ENCODE peak calls at places on chromosomes 6 and 20, in nine cellular contexts. One of them, this sample, is unnamed.

GRCh38 chr6:170405311-170405975 is 98.9 kb downstream of the FAM120B start:
- DNase-seq in uterus: no peak
- DNase-seq in lung microvascular endothelial cell: peak
- DNase-seq in NCI-H1436: no peak
- DNase-seq in mesothelial cell of epicardium: no peak
- DNase-seq in Karpas-422: no peak
- DNase-seq in cardiac septum: no peak
- DNase-seq in stimulated activated CD4-positive, alpha-beta T cell treated with anti-CD3 and anti-CD28 coated beads, Interleukin-1b, Interleukin-23, amount 100 ng/mL, for 1 hour: no peak
- DNase-seq in heart right ventricle: no peak
- DNase-seq in this sample: no peak

GRCh38 chr20:10640897-10641296 is 32.9 kb downstream of the JAG1 start:
- DNase-seq in uterus: no peak
- DNase-seq in lung microvascular endothelial cell: no peak
- DNase-seq in NCI-H1436: no peak
- DNase-seq in mesothelial cell of epicardium: no peak
- DNase-seq in Karpas-422: no peak
- DNase-seq in cardiac septum: no peak
- DNase-seq in stimulated activated CD4-positive, alpha-beta T cell treated with anti-CD3 and anti-CD28 coated beads, Interleukin-1b, Interleukin-23, amount 100 ng/mL, for 1 hour: no peak
- DNase-seq in heart right ventricle: no peak
- DNase-seq in this sample: no peak

GRCh38 chr20:46398963-46399362 is 7.5 kb downstream of the ELMO2 start:
- DNase-seq in uterus: no peak
- DNase-seq in lung microvascular endothelial cell: no peak
- DNase-seq in NCI-H1436: no peak
- DNase-seq in mesothelial cell of epicardium: no peak
- DNase-seq in Karpas-422: no peak
- DNase-seq in cardiac septum: no peak
- DNase-seq in stimulated activated CD4-positive, alpha-beta T cell treated with anti-CD3 and anti-CD28 coated beads, Interleukin-1b, Interleukin-23, amount 100 ng/mL, for 1 hour: no peak
- DNase-seq in heart right ventricle: no peak
- DNase-seq in this sample: no peak

GRCh38 chr6:8084586-8084985 is 17.8 kb downstream of the EEF1E1 start:
- DNase-seq in uterus: no peak
- DNase-seq in lung microvascular endothelial cell: peak
- DNase-seq in NCI-H1436: no peak
- DNase-seq in mesothelial cell of epicardium: no peak
- DNase-seq in Karpas-422: no peak
- DNase-seq in cardiac septum: no peak
- DNase-seq in stimulated activated CD4-positive, alpha-beta T cell treated with anti-CD3 and anti-CD28 coated beads, Interleukin-1b, Interleukin-23, amount 100 ng/mL, for 1 hour: no peak
- DNase-seq in heart right ventricle: no peak
- DNase-seq in this sample: no peak

GRCh38 chr6:134145786-134146185 is 93.4 kb upstream of the SLC2A12 start:
- DNase-seq in uterus: no peak
- DNase-seq in lung microvascular endothelial cell: no peak
- DNase-seq in NCI-H1436: peak
- DNase-seq in mesothelial cell of epicardium: no peak
- DNase-seq in Karpas-422: peak
- DNase-seq in cardiac septum: no peak
- DNase-seq in stimulated activated CD4-positive, alpha-beta T cell treated with anti-CD3 and anti-CD28 coated beads, Interleukin-1b, Interleukin-23, amount 100 ng/mL, for 1 hour: no peak
- DNase-seq in heart right ventricle: no peak
- DNase-seq in this sample: no peak

GRCh38 chr20:23143098-23143497 is 57.0 kb upstream of the CD93 start:
- DNase-seq in uterus: no peak
- DNase-seq in lung microvascular endothelial cell: peak
- DNase-seq in NCI-H1436: no peak
- DNase-seq in mesothelial cell of epicardium: no peak
- DNase-seq in Karpas-422: no peak
- DNase-seq in cardiac septum: peak
- DNase-seq in stimulated activated CD4-positive, alpha-beta T cell treated with anti-CD3 and anti-CD28 coated beads, Interleukin-1b, Interleukin-23, amount 100 ng/mL, for 1 hour: no peak
- DNase-seq in heart right ventricle: no peak
- DNase-seq in this sample: no peak

GRCh38 chr20:39762716-39763115 is 800.6 kb downstream of the DHX35 start:
- DNase-seq in uterus: no peak
- DNase-seq in lung microvascular endothelial cell: no peak
- DNase-seq in NCI-H1436: no peak
- DNase-seq in mesothelial cell of epicardium: no peak
- DNase-seq in Karpas-422: no peak
- DNase-seq in cardiac septum: no peak
- DNase-seq in stimulated activated CD4-positive, alpha-beta T cell treated with anti-CD3 and anti-CD28 coated beads, Interleukin-1b, Interleukin-23, amount 100 ng/mL, for 1 hour: no peak
- DNase-seq in heart right ventricle: no peak
- DNase-seq in this sample: no peak

GRCh38 chr20:62615750-62616251 is 26.5 kb upstream of the SLCO4A1 start:
- DNase-seq in uterus: no peak
- DNase-seq in lung microvascular endothelial cell: no peak
- DNase-seq in NCI-H1436: no peak
- DNase-seq in mesothelial cell of epicardium: no peak
- DNase-seq in Karpas-422: no peak
- DNase-seq in cardiac septum: no peak
- DNase-seq in stimulated activated CD4-positive, alpha-beta T cell treated with anti-CD3 and anti-CD28 coated beads, Interleukin-1b, Interleukin-23, amount 100 ng/mL, for 1 hour: no peak
- DNase-seq in heart right ventricle: no peak
- DNase-seq in this sample: no peak

GRCh38 chr6:37365791-37366190 is 12.0 kb downstream of the RNF8 start:
- DNase-seq in uterus: no peak
- DNase-seq in lung microvascular endothelial cell: peak
- DNase-seq in NCI-H1436: no peak
- DNase-seq in mesothelial cell of epicardium: no peak
- DNase-seq in Karpas-422: peak
- DNase-seq in cardiac septum: no peak
- DNase-seq in stimulated activated CD4-positive, alpha-beta T cell treated with anti-CD3 and anti-CD28 coated beads, Interleukin-1b, Interleukin-23, amount 100 ng/mL, for 1 hour: no peak
- DNase-seq in heart right ventricle: no peak
- DNase-seq in this sample: no peak

GRCh38 chr20:22471156-22471836 is 113.1 kb downstream of the FOXA2 start:
- DNase-seq in uterus: no peak
- DNase-seq in lung microvascular endothelial cell: no peak
- DNase-seq in NCI-H1436: no peak
- DNase-seq in mesothelial cell of epicardium: no peak
- DNase-seq in Karpas-422: no peak
- DNase-seq in cardiac septum: no peak
- DNase-seq in stimulated activated CD4-positive, alpha-beta T cell treated with anti-CD3 and anti-CD28 coated beads, Interleukin-1b, Interleukin-23, amount 100 ng/mL, for 1 hour: no peak
- DNase-seq in heart right ventricle: no peak
- DNase-seq in this sample: no peak

GRCh38 chr6:44074383-44075136 is 52.7 kb downstream of the MRPL14 start:
- DNase-seq in uterus: peak
- DNase-seq in lung microvascular endothelial cell: peak
- DNase-seq in NCI-H1436: no peak
- DNase-seq in mesothelial cell of epicardium: peak
- DNase-seq in Karpas-422: peak
- DNase-seq in cardiac septum: no peak
- DNase-seq in stimulated activated CD4-positive, alpha-beta T cell treated with anti-CD3 and anti-CD28 coated beads, Interleukin-1b, Interleukin-23, amount 100 ng/mL, for 1 hour: peak
- DNase-seq in heart right ventricle: peak
- DNase-seq in this sample: peak

GRCh38 chr6:166977626-166978550 is 21.3 kb upstream of the CEP43 start:
- DNase-seq in uterus: no peak
- DNase-seq in lung microvascular endothelial cell: no peak
- DNase-seq in NCI-H1436: no peak
- DNase-seq in mesothelial cell of epicardium: no peak
- DNase-seq in Karpas-422: no peak
- DNase-seq in cardiac septum: no peak
- DNase-seq in stimulated activated CD4-positive, alpha-beta T cell treated with anti-CD3 and anti-CD28 coated beads, Interleukin-1b, Interleukin-23, amount 100 ng/mL, for 1 hour: no peak
- DNase-seq in heart right ventricle: no peak
- DNase-seq in this sample: no peak

GRCh38 chr6:47083586-47084047 is 41.5 kb upstream of the ADGRF1 start:
- DNase-seq in uterus: peak
- DNase-seq in lung microvascular endothelial cell: peak
- DNase-seq in NCI-H1436: no peak
- DNase-seq in mesothelial cell of epicardium: peak
- DNase-seq in Karpas-422: peak
- DNase-seq in cardiac septum: peak
- DNase-seq in stimulated activated CD4-positive, alpha-beta T cell treated with anti-CD3 and anti-CD28 coated beads, Interleukin-1b, Interleukin-23, amount 100 ng/mL, for 1 hour: no peak
- DNase-seq in heart right ventricle: peak
- DNase-seq in this sample: peak

This sample was measured in left ventricle myocardium inferior.